ENCODE peak calls at places on chromosomes 2 and 18, in nine cellular contexts. X is keratinocyte, T is astrocyte of the cerebellum, V is spleen, M is dorsolateral prefrontal cortex, Z is AG09309, N is neural progenitor cell, G is fibroblast of villous mesenchyme, L is heart left ventricle. Y is an unnamed sample.

GRCh38 chr18:53422896-53423295 is 801.6 kb downstream of the MBD2 start:
- DNase-seq in X (no peak), T (no peak), V (no peak), M (no peak), Z (no peak), N (no peak), G (no peak), L (no peak), Y (no peak)

GRCh38 chr2:719191-719590 is 42.0 kb upstream of the TMEM18 start:
- DNase-seq in X (no peak), T (no peak), V (no peak), M (no peak), Z (no peak), N (no peak), G (no peak), L (no peak), Y (no peak)

GRCh38 chr2:69581774-69582581 is 61.6 kb downstream of the AAK1 start:
- DNase-seq in X (no peak), T (no peak), V (no peak), M (no peak), Z (no peak), N (no peak), G (peak), L (no peak), Y (no peak)

GRCh38 chr2:48452108-48452507 is 77.8 kb upstream of the STON1 start:
- DNase-seq in X (no peak), T (no peak), V (no peak), M (no peak), Z (no peak), N (peak), G (no peak), L (no peak), Y (no peak)

GRCh38 chr2:31253344-31254155 is 19.6 kb downstream of the EHD3 start:
- DNase-seq in X (peak), T (no peak), V (no peak), M (no peak), Z (no peak), N (no peak), G (no peak), L (no peak), Y (no peak)

GRCh38 chr2:109031481-109032228 is 42.6 kb upstream of the EDAR start:
- DNase-seq in X (no peak), T (no peak), V (peak), M (no peak), Z (no peak), N (peak), G (peak), L (peak), Y (no peak)

GRCh38 chr2:120287183-120288015 is 34.7 kb downstream of the RALB start:
- DNase-seq in X (peak), T (peak), V (no peak), M (no peak), Z (peak), N (no peak), G (peak), L (no peak), Y (peak)

GRCh38 chr2:226181909-226182308 is 617.7 kb downstream of the IRS1 start:
- DNase-seq in X (no peak), T (no peak), V (no peak), M (no peak), Z (no peak), N (no peak), G (no peak), L (no peak), Y (no peak)

GRCh38 chr2:66105354-66105753 is 329.6 kb upstream of the MEIS1 start:
- DNase-seq in X (no peak), T (no peak), V (no peak), M (no peak), Z (no peak), N (no peak), G (peak), L (no peak), Y (no peak)

GRCh38 chr18:8848541-8848940 is 143.2 kb downstream of the MTCL1 start:
- DNase-seq in X (no peak), T (no peak), V (no peak), M (no peak), Z (no peak), N (no peak), G (no peak), L (no peak), Y (no peak)

GRCh38 chr2:148989882-148990493 is 48.5 kb upstream of the LYPD6B start:
- DNase-seq in X (peak), T (peak), V (no peak), M (no peak), Z (peak), N (peak), G (peak), L (peak), Y (peak)

GRCh38 chr18:8943900-8944870 is 158.3 kb upstream of the NDUFV2 start:
- DNase-seq in X (no peak), T (no peak), V (no peak), M (no peak), Z (peak), N (no peak), G (peak), L (no peak), Y (no peak)

GRCh38 chr2:109428281-109428680 is 185.5 kb downstream of the SEPTIN10 start:
- DNase-seq in X (no peak), T (no peak), V (peak), M (peak), Z (no peak), N (no peak), G (no peak), L (no peak), Y (no peak)

GRCh38 chr2:49973917-49974368 is 819.6 kb upstream of the FSHR start:
- DNase-seq in X (no peak), T (peak), V (peak), M (peak), Z (no peak), N (peak), G (no peak), L (peak), Y (no peak)

GRCh38 chr18:61628085-61628484 is 264.7 kb downstream of the RNF152 start:
- DNase-seq in X (no peak), T (no peak), V (no peak), M (no peak), Z (no peak), N (no peak), G (no peak), L (no peak), Y (no peak)

GRCh38 chr18:10604178-10604577 is 78.4 kb downstream of the NAPG start:
- DNase-seq in X (no peak), T (no peak), V (no peak), M (no peak), Z (no peak), N (no peak), G (no peak), L (no peak), Y (no peak)

GRCh38 chr18:21243041-21243431 is 1.0 kb downstream of the GREB1L start:
- DNase-seq in X (no peak), T (no peak), V (no peak), M (peak), Z (no peak), N (peak), G (peak), L (no peak), Y (no peak)

GRCh38 chr2:20381457-20381856 is 30.8 kb upstream of the PUM2 start:
- DNase-seq in X (no peak), T (peak), V (no peak), M (no peak), Z (no peak), N (peak), G (no peak), L (no peak), Y (no peak)

GRCh38 chr18:40048886-40049650 is 1906.0 kb upstream of the PIK3C3 start:
- DNase-seq in X (no peak), T (no peak), V (no peak), M (no peak), Z (no peak), N (no peak), G (no peak), L (no peak), Y (no peak)

GRCh38 chr18:73891572-73892421 is 255.8 kb downstream of the FBXO15 start:
- DNase-seq in X (no peak), T (no peak), V (no peak), M (no peak), Z (no peak), N (peak), G (no peak), L (no peak), Y (no peak)

GRCh38 chr18:79906706-79907105 is 44.7 kb downstream of the SLC66A2 start:
- DNase-seq in X (no peak), T (no peak), V (no peak), M (no peak), Z (no peak), N (no peak), G (no peak), L (no peak), Y (no peak)

GRCh38 chr18:59054892-59055291 is 84.8 kb upstream of the SEC11C start:
- DNase-seq in X (no peak), T (no peak), V (no peak), M (no peak), Z (peak), N (no peak), G (peak), L (no peak), Y (no peak)

GRCh38 chr18:48023334-48024008 is 93.0 kb upstream of the SMAD2 start:
- DNase-seq in X (peak), T (no peak), V (no peak), M (no peak), Z (no peak), N (peak), G (peak), L (peak), Y (no peak)

GRCh38 chr2:102449370-102449974 is 23.6 kb upstream of the SLC9A4 start:
- DNase-seq in X (no peak), T (peak), V (no peak), M (peak), Z (peak), N (peak), G (peak), L (peak), Y (no peak)

GRCh38 chr2:158699323-158699722 is 95.8 kb upstream of the DAPL1 start:
- DNase-seq in X (no peak), T (no peak), V (no peak), M (no peak), Z (no peak), N (no peak), G (no peak), L (no peak), Y (no peak)

GRCh38 chr2:23312996-23313606 is 71.9 kb upstream of the KLHL29 start:
- DNase-seq in X (no peak), T (no peak), V (no peak), M (no peak), Z (no peak), N (peak), G (no peak), L (no peak), Y (no peak)

GRCh38 chr2:32484907-32485306 is 128.1 kb downstream of the BIRC6 start:
- DNase-seq in X (peak), T (peak), V (no peak), M (no peak), Z (peak), N (no peak), G (peak), L (no peak), Y (peak)

GRCh38 chr18:74836296-74837139 is 238.8 kb downstream of the ZNF407 start:
- DNase-seq in X (no peak), T (no peak), V (peak), M (no peak), Z (peak), N (peak), G (no peak), L (peak), Y (peak)

GRCh38 chr2:212531499-212531898 is 7.1 kb downstream of the ERBB4 start:
- DNase-seq in X (no peak), T (no peak), V (no peak), M (no peak), Z (no peak), N (no peak), G (no peak), L (no peak), Y (no peak)

GRCh38 chr2:212530991-212531390 is 7.6 kb downstream of the ERBB4 start:
- DNase-seq in X (no peak), T (no peak), V (no peak), M (no peak), Z (no peak), N (no peak), G (no peak), L (no peak), Y (no peak)

GRCh38 chr2:212526059-212526458 is 12.5 kb downstream of the ERBB4 start:
- DNase-seq in X (no peak), T (no peak), V (no peak), M (no peak), Z (no peak), N (no peak), G (no peak), L (no peak), Y (no peak)

GRCh38 chr2:212530373-212530772 is 8.2 kb downstream of the ERBB4 start:
- DNase-seq in X (no peak), T (no peak), V (no peak), M (no peak), Z (no peak), N (no peak), G (no peak), L (no peak), Y (no peak)

GRCh38 chr2:212528106-212528856 is 10.3 kb downstream of the ERBB4 start:
- DNase-seq in X (no peak), T (no peak), V (no peak), M (no peak), Z (no peak), N (no peak), G (no peak), L (peak), Y (no peak)
- H3K4me3 ChIP-seq in X (no peak), T (no peak), V (no peak), M (no peak), Z (no peak), N (no peak), G (no peak), L (no peak), Y (no peak)

DNA sequence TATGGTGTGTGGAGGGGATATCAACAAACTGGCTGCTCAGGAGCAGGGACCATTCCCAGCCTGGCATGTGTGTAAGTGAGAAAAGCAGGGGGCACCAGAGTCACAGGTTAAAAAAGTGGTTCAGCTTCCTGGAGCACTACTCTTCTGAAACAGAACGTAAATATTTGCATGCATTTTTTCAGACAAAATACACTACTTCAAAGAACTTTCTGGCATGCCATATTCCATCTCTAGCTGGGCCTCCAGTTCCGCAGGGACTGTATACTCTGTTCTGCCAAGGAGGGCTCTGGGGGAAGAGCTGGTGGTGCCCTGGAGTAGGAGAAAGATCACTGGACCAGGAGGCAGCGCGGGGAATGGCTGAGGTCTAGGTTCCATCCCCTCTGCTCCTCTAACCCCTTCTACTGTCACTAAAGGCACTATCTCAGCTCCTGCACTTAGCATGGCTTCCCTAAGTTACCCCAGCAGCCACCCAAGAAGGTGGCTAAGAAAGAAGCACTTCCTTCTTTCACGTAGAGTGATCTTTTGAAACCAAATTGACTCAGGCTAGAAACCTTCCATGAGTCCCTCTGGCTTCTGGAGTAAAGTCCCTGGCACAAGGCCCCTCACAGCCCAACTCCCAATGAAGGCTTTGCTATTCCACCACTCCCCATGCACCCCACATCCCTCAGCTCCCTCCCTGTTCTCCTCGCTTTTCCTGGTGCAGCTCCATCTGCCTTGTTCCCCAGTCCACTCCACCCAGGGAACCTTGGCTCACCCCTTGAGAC is 57.6 kb upstream of the CABLES1 start:
- DNase-seq in X (no peak), T (no peak), V (no peak), M (no peak), Z (no peak), N (no peak), G (peak), L (no peak), Y (no peak)
- TF ChIP-seq CTCF in X (peak), T (peak), V (no peak), M (peak), Z (no peak), N (peak), G (peak), L (no peak), Y (peak)

DNA sequence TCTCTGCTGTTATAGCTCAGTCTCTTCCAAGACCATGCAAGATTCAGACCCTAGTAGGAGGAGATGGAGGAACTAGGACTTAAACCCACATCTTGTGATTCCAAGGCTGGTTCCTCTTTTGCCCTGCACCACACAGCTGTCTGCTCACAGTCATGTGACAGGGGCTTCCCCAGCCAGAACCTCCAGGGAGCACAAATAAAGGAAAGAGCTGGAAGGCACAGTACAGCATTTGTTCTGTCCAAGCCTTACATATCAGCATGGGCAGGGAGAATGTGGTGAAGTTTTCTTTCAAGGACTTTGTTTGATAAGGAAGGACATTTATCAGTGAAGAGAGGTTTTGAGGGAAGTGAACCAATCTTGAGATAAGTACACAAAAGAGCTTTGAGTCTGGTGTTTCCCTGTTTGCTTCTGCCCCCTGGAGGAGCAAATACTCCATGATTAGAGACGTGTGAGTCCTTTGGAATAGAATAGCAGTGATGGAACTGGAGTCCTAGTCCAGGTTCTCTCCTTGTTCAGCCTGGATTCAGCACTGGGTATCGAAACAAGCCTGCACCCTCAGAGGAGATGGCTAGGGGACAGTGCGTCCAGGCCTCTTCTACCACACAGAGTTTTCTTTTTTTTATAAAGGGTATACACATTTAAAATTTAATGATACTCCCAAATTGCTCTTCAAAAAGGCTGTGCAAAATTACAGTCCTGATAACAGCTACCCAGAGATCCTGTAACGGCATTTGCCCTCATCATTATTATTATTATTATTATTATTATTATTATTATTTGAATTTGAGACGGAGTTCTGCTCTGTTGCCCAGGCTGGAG is 24.6 kb upstream of the CASP10 start:
- DNase-seq in X (no peak), T (peak), V (peak), M (peak), Z (peak), N (peak), G (peak), L (peak), Y (peak)
- H3K4me3 ChIP-seq in X (no peak), T (no peak), V (no peak), M (no peak), Z (no peak), N (no peak), G (no peak), L (no peak), Y (no peak)

DNA sequence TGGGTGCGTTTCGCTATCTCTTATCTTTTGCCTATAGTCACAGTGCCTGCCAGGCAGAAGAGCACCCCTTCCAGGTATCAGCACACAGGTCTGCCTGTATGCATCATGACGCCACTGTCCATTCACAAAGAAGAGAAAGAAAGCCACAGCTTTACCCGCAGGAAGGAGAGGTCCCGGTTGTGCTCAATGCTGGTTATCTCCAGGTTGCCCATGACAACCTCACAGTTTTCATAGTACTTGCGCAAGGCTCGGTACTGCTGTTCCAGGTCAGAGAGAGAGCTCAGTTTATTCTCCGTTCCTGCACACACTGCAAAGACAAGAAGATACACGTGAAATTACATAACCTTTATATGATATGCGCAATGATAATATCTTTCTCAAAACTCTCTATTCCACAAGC is 414.0 kb downstream of the ERBB4 start:
- DNase-seq in X (no peak), T (no peak), V (no peak), M (no peak), Z (no peak), N (peak), G (no peak), L (no peak), Y (no peak)
- TF ChIP-seq CTCF in X (no peak), T (no peak), V (no peak), M (no peak), Z (no peak), N (no peak), G (no peak), L (no peak), Y (no peak)

Y was measured in epithelial cell of proximal tubule.